ENCODE peak calls at places on chromosomes 1 and 21, in seven cellular contexts. X is mesenchymal stem cell, Y is mesendoderm, E is H9, H is IMR-90, B is H1, M is trophoblast cell. C is an unnamed sample.

GRCh38 chr1:189657131-189657530 is 820.5 kb downstream of the BRINP3 start:
- DNase-seq in X (no peak), Y (no peak), E (no peak), H (no peak), B (no peak), M (no peak), C (no peak)

GRCh38 chr1:218447010-218447689 is 102.0 kb downstream of the TGFB2 start:
- DNase-seq in X (no peak), Y (no peak), E (no peak), H (no peak), B (no peak), M (no peak), C (no peak)

GRCh38 chr1:30603081-30603858 is 120.1 kb downstream of the MATN1 start:
- DNase-seq in X (no peak), Y (no peak), E (no peak), H (no peak), B (no peak), M (no peak), C (no peak)

GRCh38 chr1:214823311-214824117 is 220.5 kb downstream of the CENPF start:
- DNase-seq in X (no peak), Y (peak), E (peak), H (no peak), B (peak), M (no peak), C (no peak)

GRCh38 chr1:29259802-29260441 is 23.6 kb downstream of the PTPRU start:
- DNase-seq in X (peak), Y (peak), E (peak), H (no peak), B (peak), M (peak), C (no peak)

GRCh38 chr1:221868894-221869293 is 127.0 kb upstream of the DUSP10 start:
- DNase-seq in X (peak), Y (no peak), E (no peak), H (peak), B (no peak), M (no peak), C (no peak)

GRCh38 chr1:36652011-36652410 is 169.3 kb upstream of the CSF3R start:
- DNase-seq in X (no peak), Y (no peak), E (no peak), H (no peak), B (no peak), M (peak), C (no peak)

GRCh38 chr1:219066098-219066497 is 107.6 kb upstream of the LYPLAL1 start:
- DNase-seq in X (no peak), Y (no peak), E (no peak), H (no peak), B (no peak), M (no peak), C (no peak)

GRCh38 chr21:38787461-38788274 is 18.1 kb upstream of the ETS2 start:
- DNase-seq in X (peak), Y (peak), E (peak), H (peak), B (no peak), M (peak), C (no peak)

GRCh38 chr1:211501671-211502413 is 9.9 kb upstream of the RD3 start:
- DNase-seq in X (peak), Y (no peak), E (no peak), H (no peak), B (no peak), M (no peak), C (no peak)

GRCh38 chr1:59316497-59317128 is 19.7 kb downstream of the FGGY start:
- DNase-seq in X (peak), Y (no peak), E (no peak), H (peak), B (no peak), M (no peak), C (no peak)

GRCh38 chr1:169890761-169891538 is 2.7 kb downstream of the SCYL3 start:
- DNase-seq in X (peak), Y (peak), E (no peak), H (no peak), B (no peak), M (peak), C (no peak)

GRCh38 chr1:30106125-30106524 is 617.3 kb downstream of the MATN1 start:
- DNase-seq in X (peak), Y (peak), E (peak), H (peak), B (peak), M (peak), C (peak)

GRCh38 chr1:10280442-10281350 is 70.3 kb downstream of the KIF1B start:
- DNase-seq in X (peak), Y (no peak), E (no peak), H (peak), B (no peak), M (no peak), C (no peak)

GRCh38 chr1:157969693-157970485 is 23.6 kb upstream of the KIRREL1 start:
- DNase-seq in X (peak), Y (peak), E (peak), H (peak), B (peak), M (peak), C (peak)

GRCh38 chr21:38741976-38742309 is 63.8 kb upstream of the ETS2 start:
- DNase-seq in X (no peak), Y (no peak), E (no peak), H (no peak), B (no peak), M (peak), C (no peak)

GRCh38 chr1:78303620-78304019 is 187.2 kb upstream of the PTGFR start:
- DNase-seq in X (peak), Y (no peak), E (no peak), H (peak), B (no peak), M (peak), C (no peak)

GRCh38 chr1:55172272-55172671 is 42.9 kb downstream of the USP24 start:
- DNase-seq in X (no peak), Y (no peak), E (no peak), H (no peak), B (no peak), M (no peak), C (no peak)

GRCh38 chr1:6476483-6476882 is 10.5 kb upstream of the TNFRSF25 start:
- DNase-seq in X (no peak), Y (no peak), E (no peak), H (no peak), B (no peak), M (no peak), C (no peak)
- H3K18ac ChIP-seq in X (no peak), Y (no peak), E (no peak), H (no peak), B (no peak), M (no peak), C (no peak)

GRCh38 chr1:22786719-22787489 is 76.3 kb downstream of the EPHB2 start:
- DNase-seq in X (no peak), Y (no peak), E (no peak), H (no peak), B (no peak), M (peak), C (no peak)

GRCh38 chr1:22786101-22786500 is 75.5 kb downstream of the EPHB2 start:
- DNase-seq in X (no peak), Y (no peak), E (no peak), H (no peak), B (no peak), M (peak), C (no peak)

GRCh38 chr1:22784737-22785136 is 74.1 kb downstream of the EPHB2 start:
- DNase-seq in X (no peak), Y (no peak), E (no peak), H (no peak), B (no peak), M (no peak), C (no peak)

GRCh38 chr1:22781483-22781882 is 70.8 kb downstream of the EPHB2 start:
- DNase-seq in X (no peak), Y (no peak), E (no peak), H (no peak), B (no peak), M (no peak), C (peak)

GRCh38 chr1:22784317-22784716 is 73.7 kb downstream of the EPHB2 start:
- DNase-seq in X (no peak), Y (no peak), E (no peak), H (no peak), B (no peak), M (no peak), C (no peak)
- H3K18ac ChIP-seq in X (no peak), Y (no peak), E (no peak), H (no peak), B (no peak), M (no peak), C (peak)

GRCh38 chr1:72011721-72012120 is 270.6 kb downstream of the NEGR1 start:
- DNase-seq in X (no peak), Y (no peak), E (no peak), H (no peak), B (no peak), M (no peak), C (no peak)
- H3K18ac ChIP-seq in X (no peak), Y (no peak), E (no peak), H (no peak), B (no peak), M (no peak), C (no peak)

DNA sequence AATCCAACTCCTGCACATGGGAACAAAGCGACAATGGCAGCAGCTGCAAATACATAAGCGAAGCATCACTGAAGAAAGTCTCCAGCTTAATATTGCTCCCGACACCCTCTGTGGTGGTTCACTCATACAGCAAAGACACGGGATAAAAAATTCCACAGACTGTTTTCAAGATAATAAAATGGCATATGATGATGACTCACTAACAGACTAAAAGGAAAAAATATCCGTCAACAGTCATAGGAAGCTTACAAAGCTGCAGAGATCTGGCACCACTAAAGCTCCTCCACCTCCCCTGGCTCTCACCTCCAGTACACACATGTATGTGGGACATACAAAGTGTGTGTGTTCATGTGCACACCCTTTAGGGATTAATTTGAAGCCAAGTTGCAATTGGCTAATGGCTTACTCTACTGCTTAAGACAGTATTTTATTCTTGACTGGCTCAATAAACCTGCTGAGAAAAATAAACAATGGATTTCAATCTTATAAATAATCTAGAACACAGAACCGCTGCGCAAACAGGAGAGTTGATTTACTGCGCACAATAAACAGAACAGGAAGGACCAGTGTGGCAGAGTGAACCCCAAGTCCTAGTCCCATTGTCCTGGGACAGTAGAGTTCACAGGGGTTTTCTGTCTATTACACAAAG is 94.4 kb downstream of the SLC45A1 start:
- DNase-seq in X (peak), Y (no peak), E (no peak), H (peak), B (no peak), M (peak), C (no peak)
- H3K18ac ChIP-seq in X (peak), Y (no peak), E (no peak), H (peak), B (no peak), M (no peak), C (no peak)

DNA sequence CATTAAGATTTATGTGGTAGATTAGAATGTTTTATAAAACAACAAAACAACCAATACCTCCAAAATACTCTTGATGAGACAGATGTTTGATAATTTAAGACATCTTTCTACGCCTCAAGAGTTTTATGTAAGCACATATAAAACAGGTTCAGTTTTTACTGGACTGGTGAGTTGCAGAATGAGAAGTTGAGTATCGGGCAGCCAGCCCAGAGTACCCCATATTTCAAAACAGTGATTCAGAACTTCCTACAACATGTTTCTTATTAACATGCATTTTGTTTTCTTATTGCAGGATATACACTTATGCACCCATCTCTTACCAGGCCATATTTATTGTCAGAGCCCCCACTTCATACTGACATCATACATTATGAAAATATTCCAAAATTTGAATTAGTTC is 91.4 kb upstream of the RAVER2 start:
- DNase-seq in X (no peak), Y (no peak), E (no peak), H (no peak), B (no peak), M (no peak), C (no peak)
- H3K18ac ChIP-seq in X (no peak), Y (no peak), E (no peak), H (no peak), B (no peak), M (no peak), C (no peak)

DNA sequence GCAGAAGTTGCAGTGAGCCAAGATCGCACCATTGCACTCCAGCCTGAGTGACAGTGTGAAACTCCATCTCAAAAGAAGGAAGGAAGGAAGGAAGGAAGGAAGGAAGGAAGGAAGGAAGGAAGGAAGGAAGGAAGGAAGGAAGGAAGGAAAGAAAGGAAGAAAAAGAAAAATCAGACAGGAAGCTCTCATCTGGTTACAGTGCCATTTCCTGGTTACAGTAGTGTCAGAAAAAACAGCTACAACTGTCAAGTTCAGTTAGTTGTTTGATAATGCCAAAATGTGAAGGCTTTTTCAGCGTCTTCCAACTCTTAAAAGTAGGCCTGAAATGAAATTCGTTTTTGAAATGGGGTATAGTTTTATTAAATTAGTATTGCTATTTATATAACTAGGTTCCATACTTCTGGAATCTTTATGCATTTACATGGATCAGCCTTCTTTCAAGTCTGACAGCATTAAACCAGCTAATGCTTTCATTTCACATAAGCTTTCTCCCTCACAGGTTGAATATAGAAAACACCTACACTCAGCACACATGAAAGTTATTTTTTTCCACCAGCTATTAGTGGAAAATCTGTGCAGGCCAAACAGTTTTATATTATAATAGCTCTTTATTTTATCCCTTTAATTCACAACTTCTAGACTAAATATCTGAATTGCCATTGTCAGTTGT is 21.2 kb downstream of the PTPN22 start:
- DNase-seq in X (no peak), Y (no peak), E (no peak), H (no peak), B (no peak), M (no peak), C (no peak)
- H3K18ac ChIP-seq in X (no peak), Y (no peak), E (no peak), H (no peak), B (no peak), M (no peak), C (no peak)

DNA sequence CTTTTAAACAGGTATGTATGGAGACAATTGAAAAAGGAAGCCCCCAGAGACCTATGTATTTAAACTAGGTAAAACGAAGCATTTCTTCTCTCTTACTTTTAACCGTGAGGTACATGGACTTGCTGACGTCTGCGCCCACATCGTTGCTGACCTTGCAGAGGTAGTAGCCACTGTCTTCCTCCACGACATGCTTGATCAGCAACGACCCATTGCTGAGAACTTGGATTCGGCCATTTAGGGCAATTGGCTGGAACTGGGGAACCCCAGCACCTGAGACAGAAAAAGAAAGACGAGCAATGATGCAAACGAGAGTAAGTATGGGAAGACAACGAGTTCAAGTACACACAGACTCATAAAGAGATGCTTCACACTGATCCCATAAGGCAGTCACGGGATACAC is 408.8 kb downstream of the PCP4 start:
- DNase-seq in X (no peak), Y (no peak), E (no peak), H (no peak), B (no peak), M (no peak), C (no peak)
- H3K18ac ChIP-seq in X (no peak), Y (no peak), E (peak), H (no peak), B (no peak), M (no peak), C (no peak)

GRCh38 chr21:46104104-46104503 is 6.2 kb downstream of the COL6A2 start:
- DNase-seq in X (no peak), Y (no peak), E (no peak), H (no peak), B (no peak), M (no peak), C (no peak)
- H3K18ac ChIP-seq in X (no peak), Y (no peak), E (no peak), H (no peak), B (no peak), M (no peak), C (no peak)

DNA sequence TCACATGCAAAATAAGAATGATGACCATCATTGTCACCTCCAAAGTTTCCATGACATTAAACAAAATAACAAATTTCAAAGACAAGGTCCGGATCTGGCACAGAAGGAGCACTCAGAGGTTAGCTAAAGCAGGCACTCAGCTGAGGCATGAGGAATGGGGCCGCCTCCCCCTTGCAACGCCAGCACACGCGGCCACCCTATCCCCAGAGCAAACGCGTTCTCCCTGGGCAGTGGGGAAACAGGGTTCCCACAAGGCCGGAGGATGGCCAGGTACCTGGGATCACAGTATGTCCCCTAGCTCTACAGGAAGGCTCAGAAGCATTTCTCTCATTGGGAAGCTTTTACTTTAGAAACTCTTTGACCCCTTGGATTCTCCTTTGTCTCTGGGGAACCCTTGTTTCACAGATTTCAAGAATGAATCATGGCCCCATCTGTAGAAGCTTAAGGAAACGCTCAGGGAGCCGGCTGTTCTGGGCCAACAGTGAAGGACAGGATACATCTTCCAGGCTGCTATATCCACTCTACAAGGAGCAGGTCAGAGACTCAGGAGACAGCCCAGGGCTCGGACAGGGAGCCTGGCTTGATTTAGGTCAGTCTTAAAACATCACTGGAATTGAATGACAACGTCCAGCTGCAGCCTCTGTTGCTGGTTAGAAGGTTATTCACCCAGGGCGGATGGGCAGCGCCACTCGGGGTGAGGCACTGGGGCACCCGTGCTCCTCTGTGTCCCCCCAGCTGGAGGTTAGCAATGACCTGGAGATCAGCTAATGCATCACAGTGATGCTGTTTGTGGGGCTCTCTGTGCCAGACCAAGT is 496.4 kb downstream of the NPHP4 start:
- DNase-seq in X (no peak), Y (no peak), E (no peak), H (no peak), B (no peak), M (no peak), C (no peak)
- H3K18ac ChIP-seq in X (no peak), Y (no peak), E (no peak), H (no peak), B (no peak), M (no peak), C (no peak)